ENCODE peak calls at places on chromosome 19, in ten cellular contexts. U is lower leg skin, D is cardiac fibroblast, N is fibroblast of pulmonary artery, H is BJ, V is AG09309, X is Peyer's patch, T is tibial nerve, O is colonic mucosa, Y is ascending aorta. M is an unnamed sample.

GRCh38 chr19:34366670-34367423 is 1.9 kb downstream of the GPI start:
- DNase-seq in H (no peak), X (no peak), N (peak), V (peak), O (peak), T (no peak), Y (no peak), D (peak), U (no peak), M (no peak)

GRCh38 chr19:40190891-40191835 is at the start of gene MAP3K10:
- DNase-seq in U (peak), N (peak), D (peak), V (peak), Y (peak), X (peak), T (peak), O (peak), H (peak), M (no peak)

GRCh38 chr19:31351212-31352193 is 2.3 kb upstream of the TSHZ3 start:
- DNase-seq in X (no peak), T (no peak), N (peak), U (no peak), O (no peak), Y (no peak), V (no peak), H (no peak), D (peak), M (no peak)

GRCh38 chr19:47663435-47663910 is 49.7 kb upstream of the EHD2 start:
- DNase-seq in U (no peak), T (no peak), V (peak), Y (no peak), H (peak), D (peak), X (no peak), O (no peak), N (peak), M (no peak)

GRCh38 chr19:1563251-1563650 is 4.9 kb downstream of the MEX3D start:
- DNase-seq in Y (no peak), T (no peak), N (no peak), V (no peak), U (no peak), X (no peak), H (no peak), D (no peak), O (no peak), M (no peak)

GRCh38 chr19:7961930-7962626 is 18.6 kb upstream of the TIMM44 start:
- DNase-seq in Y (no peak), T (no peak), N (no peak), X (no peak), U (no peak), D (no peak), V (no peak), O (no peak), H (no peak), M (no peak)

GRCh38 chr19:48970139-48970766 is 5.1 kb downstream of the FTL start:
- DNase-seq in X (no peak), Y (no peak), O (no peak), N (no peak), V (no peak), D (no peak), H (no peak), T (no peak), U (no peak), M (no peak)

GRCh38 chr19:6524326-6524725 is 6.5 kb upstream of the TNFSF9 start:
- DNase-seq in V (no peak), U (no peak), N (no peak), T (no peak), Y (no peak), H (no peak), O (no peak), D (peak), X (no peak), M (no peak)

GRCh38 chr19:5999693-6000092 is 21.8 kb upstream of the RANBP3 start:
- DNase-seq in D (no peak), Y (no peak), T (no peak), O (no peak), X (no peak), H (no peak), U (no peak), N (no peak), V (no peak), M (no peak)

GRCh38 chr19:41876847-41877489 is at the start of gene CD79A:
- DNase-seq in N (no peak), X (peak), U (no peak), T (no peak), V (no peak), Y (no peak), H (no peak), D (no peak), O (no peak), M (peak)

GRCh38 chr19:38120471-38121030 is 103.5 kb downstream of the DPF1 start:
- DNase-seq in V (no peak), U (no peak), H (no peak), X (no peak), T (no peak), Y (no peak), N (no peak), D (no peak), O (no peak), M (no peak)

GRCh38 chr19:33374406-33374703 is 846 bp downstream of the CEBPG start:
- DNase-seq in U (no peak), V (no peak), O (no peak), X (peak), H (no peak), T (no peak), Y (no peak), D (no peak), N (no peak), M (no peak)

GRCh38 chr19:44582581-44583265 is 30.6 kb upstream of the IGSF23 start:
- DNase-seq in Y (no peak), D (peak), U (no peak), H (no peak), V (no peak), O (peak), X (peak), N (peak), T (no peak), M (no peak)

GRCh38 chr19:9148687-9149086 is 8.5 kb downstream of the ZNF317 start:
- DNase-seq in T (no peak), O (no peak), H (no peak), Y (no peak), U (no peak), N (no peak), D (no peak), V (no peak), X (no peak), M (no peak)

GRCh38 chr19:16834747-16835146 is 5.5 kb downstream of the SIN3B start:
- DNase-seq in D (no peak), Y (no peak), T (no peak), N (no peak), U (no peak), V (no peak), O (no peak), X (no peak), H (no peak), M (no peak)

GRCh38 chr19:44696939-44697669 is 1.8 kb upstream of the CEACAM16 start:
- DNase-seq in X (no peak), N (no peak), H (no peak), T (no peak), U (no peak), O (no peak), D (no peak), Y (no peak), V (no peak), M (no peak)

GRCh38 chr19:16369664-16370576 is 45.3 kb downstream of the KLF2 start:
- DNase-seq in V (no peak), X (no peak), O (no peak), U (no peak), D (no peak), H (no peak), T (no peak), N (no peak), Y (no peak), M (no peak)

GRCh38 chr19:10113964-10114650 is 2.6 kb downstream of the P2RY11 start:
- DNase-seq in V (no peak), U (no peak), D (no peak), H (no peak), O (no peak), X (no peak), N (no peak), T (no peak), Y (no peak), M (no peak)

GRCh38 chr19:50870417-50871089 is 2.7 kb upstream of the KLK2 start:
- DNase-seq in V (no peak), U (no peak), N (no peak), O (no peak), H (no peak), T (no peak), X (no peak), D (peak), Y (no peak), M (no peak)

GRCh38 chr19:48190288-48191284 is 20.1 kb downstream of the ZSWIM9 start:
- DNase-seq in O (no peak), T (no peak), U (no peak), V (no peak), D (peak), X (peak), H (no peak), N (peak), Y (peak), M (peak)

GRCh38 chr19:33685541-33685940 is 63.8 kb downstream of the CHST8 start:
- DNase-seq in Y (peak), O (no peak), V (no peak), N (no peak), U (no peak), H (no peak), X (no peak), D (no peak), T (no peak), M (no peak)

GRCh38 chr19:28019901-28020300 is 1193.0 kb downstream of the UQCRFS1 start:
- DNase-seq in N (no peak), D (no peak), V (no peak), T (no peak), Y (no peak), X (no peak), H (no peak), U (no peak), O (no peak), M (no peak)

GRCh38 chr19:36113895-36114762 is 546 bp downstream of the POLR2I start:
- DNase-seq in N (peak), X (peak), D (peak), H (no peak), T (peak), O (no peak), U (peak), Y (peak), V (no peak), M (no peak)
- TF ChIP-seq CTCF in N (no peak), X (no peak), D (peak), H (no peak), T (peak), O (no peak), U (no peak), Y (no peak), V (peak), M (peak)

DNA sequence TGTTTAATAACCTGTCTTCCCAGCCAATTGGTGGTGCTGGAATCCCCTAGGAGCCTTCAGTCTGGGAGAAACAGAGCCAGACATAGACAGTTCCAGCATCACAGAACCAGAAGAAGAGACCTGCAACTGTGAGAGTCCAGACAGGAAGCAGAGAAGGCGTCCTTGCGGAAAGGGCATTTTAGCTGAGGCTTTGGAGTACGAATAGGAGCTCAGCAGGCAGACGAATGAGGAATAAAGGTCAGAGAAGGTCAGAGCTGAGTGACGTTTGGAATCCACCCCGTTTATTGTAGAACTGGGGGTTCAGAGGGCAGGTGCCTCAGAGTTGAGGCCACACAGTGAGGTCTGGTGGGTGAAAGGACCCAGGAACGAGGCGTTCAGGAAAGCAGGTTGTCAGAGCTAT is 5.2 kb downstream of the ARRDC2 start:
- DNase-seq in O (no peak), V (no peak), T (no peak), H (no peak), X (no peak), U (no peak), D (no peak), N (no peak), Y (no peak), M (no peak)
- H3K4me3 ChIP-seq in O (no peak), V (no peak), T (no peak), H (no peak), X (no peak), U (no peak), D (no peak), N (no peak), Y (no peak), M (no peak)

GRCh38 chr19:4660181-4660791 is 9.9 kb downstream of the MYDGF start:
- DNase-seq in D (peak), V (no peak), Y (no peak), H (no peak), T (no peak), X (no peak), N (no peak), O (peak), U (no peak), M (no peak)
- TF ChIP-seq CTCF in D (peak), V (peak), Y (no peak), H (no peak), T (no peak), X (peak), N (peak), O (no peak), U (no peak), M (peak)

DNA sequence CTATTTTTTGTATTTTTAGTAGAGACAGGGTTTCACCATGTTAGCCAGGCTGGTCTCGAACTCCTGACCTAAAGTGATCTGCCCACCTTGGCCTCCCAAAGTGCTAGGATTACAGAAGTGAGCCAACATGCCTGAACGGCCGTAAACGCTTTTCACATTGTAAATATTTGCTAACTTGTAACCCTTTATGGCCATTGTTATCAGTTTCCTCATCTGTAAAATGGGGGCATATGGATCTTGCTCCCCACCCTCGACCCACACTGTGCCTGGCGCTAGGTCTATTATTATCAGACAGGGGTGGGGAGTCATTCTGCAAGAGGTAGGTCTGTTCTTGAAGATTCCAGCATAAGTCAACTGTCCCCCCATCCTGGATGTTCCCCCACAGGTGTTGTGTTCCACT is 11.9 kb downstream of the NCAN start:
- DNase-seq in T (no peak), X (no peak), Y (no peak), H (no peak), N (no peak), D (no peak), V (no peak), O (no peak), U (no peak), M (no peak)
- H3K4me3 ChIP-seq in T (no peak), X (no peak), Y (no peak), H (no peak), N (no peak), D (no peak), V (no peak), O (no peak), U (no peak), M (no peak)

M was measured in GM12864.